ENCODE peak calls at places on chromosome 13, in eight cellular contexts. One of them, this sample, is unnamed.

GRCh38 chr13:43441916-43442315 is 344.9 kb downstream of the ENOX1 start:
- DNase-seq in brain microvascular endothelial cell: no peak
- DNase-seq in left ventricle myocardium inferior: no peak
- DNase-seq in PC-3: no peak
- DNase-seq in CD8-positive, alpha-beta T cell: no peak
- DNase-seq in astrocyte: no peak
- DNase-seq in choroid plexus epithelial cell: no peak
- DNase-seq in GM06990: no peak
- DNase-seq in this sample: no peak

GRCh38 chr13:73833331-73834070 is 300.7 kb downstream of the KLF12 start:
- DNase-seq in choroid plexus epithelial cell: peak
- DNase-seq in GM06990: no peak
- DNase-seq in PC-3: no peak
- DNase-seq in CD8-positive, alpha-beta T cell: no peak
- DNase-seq in brain microvascular endothelial cell: no peak
- DNase-seq in astrocyte: peak
- DNase-seq in left ventricle myocardium inferior: no peak
- DNase-seq in this sample: no peak

GRCh38 chr13:51780099-51780498 is 23.9 kb downstream of the DHRS12 start:
- DNase-seq in left ventricle myocardium inferior: no peak
- DNase-seq in GM06990: no peak
- DNase-seq in choroid plexus epithelial cell: no peak
- DNase-seq in brain microvascular endothelial cell: no peak
- DNase-seq in CD8-positive, alpha-beta T cell: no peak
- DNase-seq in astrocyte: no peak
- DNase-seq in PC-3: no peak
- DNase-seq in this sample: no peak

GRCh38 chr13:97911311-97912138 is 42.0 kb upstream of the IPO5 start:
- DNase-seq in CD8-positive, alpha-beta T cell: no peak
- DNase-seq in left ventricle myocardium inferior: no peak
- DNase-seq in astrocyte: peak
- DNase-seq in brain microvascular endothelial cell: peak
- DNase-seq in PC-3: peak
- DNase-seq in GM06990: no peak
- DNase-seq in choroid plexus epithelial cell: no peak
- DNase-seq in this sample: no peak

GRCh38 chr13:104008571-104009435 is 942.6 kb upstream of the SLC10A2 start:
- DNase-seq in GM06990: no peak
- DNase-seq in left ventricle myocardium inferior: no peak
- DNase-seq in brain microvascular endothelial cell: peak
- DNase-seq in CD8-positive, alpha-beta T cell: no peak
- DNase-seq in astrocyte: peak
- DNase-seq in PC-3: peak
- DNase-seq in choroid plexus epithelial cell: peak
- DNase-seq in this sample: no peak

GRCh38 chr13:50511877-50512332 is 331.6 kb downstream of the DLEU7 start:
- DNase-seq in choroid plexus epithelial cell: no peak
- DNase-seq in CD8-positive, alpha-beta T cell: no peak
- DNase-seq in left ventricle myocardium inferior: no peak
- DNase-seq in PC-3: no peak
- DNase-seq in astrocyte: no peak
- DNase-seq in brain microvascular endothelial cell: no peak
- DNase-seq in GM06990: peak
- DNase-seq in this sample: no peak

GRCh38 chr13:38697628-38698333 is 10.9 kb downstream of the FREM2 start:
- DNase-seq in choroid plexus epithelial cell: peak
- DNase-seq in CD8-positive, alpha-beta T cell: no peak
- DNase-seq in astrocyte: no peak
- DNase-seq in brain microvascular endothelial cell: no peak
- DNase-seq in GM06990: no peak
- DNase-seq in PC-3: peak
- DNase-seq in left ventricle myocardium inferior: no peak
- DNase-seq in this sample: no peak

GRCh38 chr13:64529874-64530485 is 2700.2 kb downstream of the PCDH9 start:
- DNase-seq in left ventricle myocardium inferior: no peak
- DNase-seq in brain microvascular endothelial cell: no peak
- DNase-seq in astrocyte: no peak
- DNase-seq in CD8-positive, alpha-beta T cell: no peak
- DNase-seq in PC-3: peak
- DNase-seq in choroid plexus epithelial cell: peak
- DNase-seq in GM06990: no peak
- DNase-seq in this sample: no peak

GRCh38 chr13:50636007-50636704 is 207.3 kb downstream of the DLEU7 start:
- DNase-seq in brain microvascular endothelial cell: no peak
- DNase-seq in CD8-positive, alpha-beta T cell: no peak
- DNase-seq in PC-3: no peak
- DNase-seq in choroid plexus epithelial cell: peak
- DNase-seq in astrocyte: no peak
- DNase-seq in left ventricle myocardium inferior: no peak
- DNase-seq in GM06990: no peak
- DNase-seq in this sample: no peak

GRCh38 chr13:73922728-73923393 is 211.3 kb downstream of the KLF12 start:
- DNase-seq in brain microvascular endothelial cell: peak
- DNase-seq in choroid plexus epithelial cell: no peak
- DNase-seq in GM06990: no peak
- DNase-seq in PC-3: peak
- DNase-seq in CD8-positive, alpha-beta T cell: no peak
- DNase-seq in left ventricle myocardium inferior: no peak
- DNase-seq in astrocyte: peak
- DNase-seq in this sample: no peak

GRCh38 chr13:70816853-70817252 is 708.6 kb upstream of the KLHL1 start:
- DNase-seq in choroid plexus epithelial cell: peak
- DNase-seq in left ventricle myocardium inferior: no peak
- DNase-seq in brain microvascular endothelial cell: peak
- DNase-seq in astrocyte: peak
- DNase-seq in PC-3: peak
- DNase-seq in GM06990: no peak
- DNase-seq in CD8-positive, alpha-beta T cell: no peak
- DNase-seq in this sample: no peak

GRCh38 chr13:110592670-110593069 is 22.7 kb upstream of the NAXD start:
- DNase-seq in CD8-positive, alpha-beta T cell: no peak
- DNase-seq in astrocyte: no peak
- DNase-seq in GM06990: no peak
- DNase-seq in left ventricle myocardium inferior: no peak
- DNase-seq in PC-3: no peak
- DNase-seq in choroid plexus epithelial cell: no peak
- DNase-seq in brain microvascular endothelial cell: no peak
- DNase-seq in this sample: no peak

GRCh38 chr13:53822136-53822535 is 793.5 kb downstream of the OLFM4 start:
- DNase-seq in PC-3: no peak
- DNase-seq in left ventricle myocardium inferior: no peak
- DNase-seq in brain microvascular endothelial cell: no peak
- DNase-seq in CD8-positive, alpha-beta T cell: no peak
- DNase-seq in choroid plexus epithelial cell: no peak
- DNase-seq in astrocyte: no peak
- DNase-seq in GM06990: no peak
- DNase-seq in this sample: no peak

GRCh38 chr13:58343081-58343480 is 711.5 kb downstream of the PCDH17 start:
- DNase-seq in GM06990: no peak
- DNase-seq in choroid plexus epithelial cell: peak
- DNase-seq in left ventricle myocardium inferior: no peak
- DNase-seq in CD8-positive, alpha-beta T cell: no peak
- DNase-seq in astrocyte: peak
- DNase-seq in brain microvascular endothelial cell: no peak
- DNase-seq in PC-3: no peak
- DNase-seq in this sample: no peak

GRCh38 chr13:112354330-112355273 is 21.6 kb upstream of the SPACA7 start:
- DNase-seq in left ventricle myocardium inferior: no peak
- DNase-seq in astrocyte: no peak
- DNase-seq in PC-3: no peak
- DNase-seq in brain microvascular endothelial cell: no peak
- DNase-seq in CD8-positive, alpha-beta T cell: no peak
- DNase-seq in GM06990: no peak
- DNase-seq in choroid plexus epithelial cell: no peak
- DNase-seq in this sample: peak

GRCh38 chr13:43356566-43356965 is 333.2 kb downstream of the DNAJC15 start:
- DNase-seq in PC-3: no peak
- DNase-seq in astrocyte: no peak
- DNase-seq in choroid plexus epithelial cell: peak
- DNase-seq in left ventricle myocardium inferior: no peak
- DNase-seq in brain microvascular endothelial cell: no peak
- DNase-seq in GM06990: no peak
- DNase-seq in CD8-positive, alpha-beta T cell: no peak
- DNase-seq in this sample: no peak

GRCh38 chr13:80030491-80030890 is 310.4 kb downstream of the SPRY2 start:
- DNase-seq in choroid plexus epithelial cell: peak
- DNase-seq in GM06990: no peak
- DNase-seq in left ventricle myocardium inferior: no peak
- DNase-seq in astrocyte: no peak
- DNase-seq in PC-3: peak
- DNase-seq in brain microvascular endothelial cell: no peak
- DNase-seq in CD8-positive, alpha-beta T cell: no peak
- DNase-seq in this sample: no peak
- TF ChIP-seq CTCF in choroid plexus epithelial cell: peak
- TF ChIP-seq CTCF in GM06990: peak
- TF ChIP-seq CTCF in left ventricle myocardium inferior: peak
- TF ChIP-seq CTCF in astrocyte: no peak
- TF ChIP-seq CTCF in PC-3: peak
- TF ChIP-seq CTCF in brain microvascular endothelial cell: peak
- TF ChIP-seq CTCF in CD8-positive, alpha-beta T cell: no peak
- TF ChIP-seq CTCF in this sample: peak

DNA sequence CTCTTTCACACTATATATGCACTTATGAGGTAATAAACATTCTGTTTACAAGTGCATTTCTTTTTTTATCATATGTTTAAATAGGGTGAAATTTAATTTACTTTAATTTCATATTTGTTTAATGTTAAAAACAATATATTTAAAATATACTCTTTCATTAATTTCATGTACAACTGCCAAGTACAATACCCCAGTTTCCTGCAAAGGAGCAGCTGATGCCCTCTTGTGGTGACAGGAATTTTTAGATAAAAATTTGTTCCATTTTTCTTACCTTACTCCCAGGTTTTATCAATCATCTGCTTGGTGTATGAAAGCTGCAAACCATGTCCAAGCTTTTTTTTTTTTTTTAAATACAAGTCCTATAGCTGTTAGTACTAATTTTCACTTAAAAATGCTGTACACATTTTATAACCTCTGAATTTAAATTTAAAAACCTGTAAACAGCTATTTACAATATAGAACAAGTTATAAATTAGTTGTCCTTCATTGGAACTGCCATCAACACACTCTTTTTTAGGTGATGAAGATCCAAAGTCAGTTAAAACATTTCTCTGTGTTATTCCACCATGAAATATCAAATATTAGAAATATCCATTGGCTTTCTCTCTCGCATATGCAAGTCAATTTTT is 4.9 kb downstream of the PCDH20 start:
- DNase-seq in choroid plexus epithelial cell: peak
- DNase-seq in GM06990: no peak
- DNase-seq in astrocyte: no peak
- DNase-seq in CD8-positive, alpha-beta T cell: no peak
- DNase-seq in PC-3: peak
- DNase-seq in brain microvascular endothelial cell: no peak
- DNase-seq in left ventricle myocardium inferior: no peak
- DNase-seq in this sample: no peak
- TF ChIP-seq CTCF in choroid plexus epithelial cell: peak
- TF ChIP-seq CTCF in GM06990: peak
- TF ChIP-seq CTCF in astrocyte: peak
- TF ChIP-seq CTCF in CD8-positive, alpha-beta T cell: no peak
- TF ChIP-seq CTCF in PC-3: peak
- TF ChIP-seq CTCF in brain microvascular endothelial cell: peak
- TF ChIP-seq CTCF in left ventricle myocardium inferior: peak
- TF ChIP-seq CTCF in this sample: peak

DNA sequence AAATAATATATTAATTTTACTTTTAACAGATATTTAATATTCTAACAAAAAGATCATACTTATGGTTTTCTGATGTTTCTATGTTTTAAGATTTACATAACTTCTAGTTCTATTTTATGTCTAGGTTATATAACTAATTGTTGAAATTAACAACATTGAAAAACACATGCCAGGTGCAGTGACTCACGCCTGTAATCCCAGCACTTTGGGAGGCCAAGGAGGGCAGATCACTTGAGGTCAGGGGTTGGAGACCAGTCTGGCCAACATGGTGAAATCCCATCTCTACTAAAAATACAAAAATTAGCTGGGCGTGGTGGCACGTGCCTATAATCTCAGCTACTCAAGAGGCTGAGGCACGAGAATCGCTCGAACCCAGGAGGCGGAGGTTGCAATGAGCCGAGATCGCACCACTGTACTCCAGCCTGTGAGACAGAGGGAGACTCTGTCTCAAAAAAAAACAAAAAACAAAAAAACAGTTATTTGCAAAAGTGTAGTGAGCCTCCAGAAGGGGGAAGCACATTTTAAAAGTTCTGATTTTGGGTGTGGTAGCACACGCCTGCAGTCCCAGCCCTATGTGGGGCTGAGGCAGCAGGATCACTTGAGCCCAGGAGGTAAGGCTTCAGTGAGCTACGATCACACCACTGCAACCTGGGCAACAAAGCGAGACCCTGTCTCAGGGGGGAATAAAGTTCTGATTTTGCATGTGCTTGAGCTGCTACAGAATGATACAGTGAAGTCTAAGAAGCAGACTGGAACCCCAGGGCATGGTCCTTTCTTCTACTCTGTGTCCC is 18.6 kb downstream of the MIPEP start:
- DNase-seq in left ventricle myocardium inferior: no peak
- DNase-seq in choroid plexus epithelial cell: no peak
- DNase-seq in GM06990: peak
- DNase-seq in CD8-positive, alpha-beta T cell: no peak
- DNase-seq in astrocyte: no peak
- DNase-seq in PC-3: peak
- DNase-seq in brain microvascular endothelial cell: no peak
- DNase-seq in this sample: no peak
- TF ChIP-seq CTCF in left ventricle myocardium inferior: no peak
- TF ChIP-seq CTCF in choroid plexus epithelial cell: peak
- TF ChIP-seq CTCF in GM06990: no peak
- TF ChIP-seq CTCF in CD8-positive, alpha-beta T cell: no peak
- TF ChIP-seq CTCF in astrocyte: no peak
- TF ChIP-seq CTCF in PC-3: no peak
- TF ChIP-seq CTCF in brain microvascular endothelial cell: no peak
- TF ChIP-seq CTCF in this sample: no peak

GRCh38 chr13:45921337-45921736 is 69.8 kb upstream of the SIAH3 start:
- DNase-seq in CD8-positive, alpha-beta T cell: no peak
- DNase-seq in choroid plexus epithelial cell: no peak
- DNase-seq in left ventricle myocardium inferior: no peak
- DNase-seq in brain microvascular endothelial cell: no peak
- DNase-seq in PC-3: no peak
- DNase-seq in GM06990: no peak
- DNase-seq in astrocyte: no peak
- DNase-seq in this sample: no peak

GRCh38 chr13:45928843-45929242 is 77.3 kb upstream of the SIAH3 start:
- DNase-seq in PC-3: peak
- DNase-seq in astrocyte: peak
- DNase-seq in CD8-positive, alpha-beta T cell: no peak
- DNase-seq in brain microvascular endothelial cell: no peak
- DNase-seq in choroid plexus epithelial cell: peak
- DNase-seq in left ventricle myocardium inferior: no peak
- DNase-seq in GM06990: no peak
- DNase-seq in this sample: no peak

GRCh38 chr13:45928196-45928595 is 76.6 kb upstream of the SIAH3 start:
- DNase-seq in left ventricle myocardium inferior: no peak
- DNase-seq in GM06990: no peak
- DNase-seq in brain microvascular endothelial cell: no peak
- DNase-seq in CD8-positive, alpha-beta T cell: no peak
- DNase-seq in PC-3: no peak
- DNase-seq in choroid plexus epithelial cell: no peak
- DNase-seq in astrocyte: no peak
- DNase-seq in this sample: peak

DNA sequence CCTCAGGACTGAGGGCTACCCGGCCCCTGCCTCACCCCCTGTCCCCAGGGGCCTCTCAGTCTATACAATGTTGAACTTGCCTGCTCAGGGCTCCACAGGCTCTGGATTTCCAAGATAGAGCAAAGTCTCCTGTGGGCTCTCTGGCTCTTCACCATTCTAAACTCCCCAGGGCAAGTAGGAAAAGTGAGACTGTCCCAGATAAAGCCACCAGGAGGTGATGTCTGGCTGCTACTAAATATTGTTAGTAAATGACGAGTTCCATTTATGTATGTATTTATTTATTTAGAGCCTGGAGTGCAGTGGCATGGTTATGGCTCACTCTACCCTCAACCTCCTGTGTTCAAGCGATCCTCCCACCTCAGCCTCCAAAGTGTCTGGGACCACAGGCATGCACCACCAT is 73.6 kb upstream of the SIAH3 start:
- DNase-seq in astrocyte: no peak
- DNase-seq in GM06990: no peak
- DNase-seq in PC-3: peak
- DNase-seq in brain microvascular endothelial cell: peak
- DNase-seq in left ventricle myocardium inferior: no peak
- DNase-seq in choroid plexus epithelial cell: peak
- DNase-seq in CD8-positive, alpha-beta T cell: no peak
- DNase-seq in this sample: no peak
- TF ChIP-seq CTCF in astrocyte: no peak
- TF ChIP-seq CTCF in GM06990: peak
- TF ChIP-seq CTCF in PC-3: peak
- TF ChIP-seq CTCF in brain microvascular endothelial cell: peak
- TF ChIP-seq CTCF in left ventricle myocardium inferior: no peak
- TF ChIP-seq CTCF in choroid plexus epithelial cell: peak
- TF ChIP-seq CTCF in CD8-positive, alpha-beta T cell: no peak
- TF ChIP-seq CTCF in this sample: no peak

This sample was measured in osteocyte.